ENCODE peak calls at places on chromosome 18, in eight cellular contexts. One of them, this sample, is unnamed.

GRCh38 chr18:27214831-27215230 is 29.7 kb upstream of the CHST9 start:
- DNase-seq in pancreas: no peak
- DNase-seq in tibial artery: no peak
- DNase-seq in cardiac fibroblast: no peak
- DNase-seq in foreskin fibroblast: no peak
- DNase-seq in endothelial cell of umbilical vein: no peak
- DNase-seq in endodermal cell: no peak
- DNase-seq in BJ: no peak
- DNase-seq in this sample: no peak

GRCh38 chr18:26854292-26854881 is 11.1 kb downstream of the AQP4 start:
- DNase-seq in pancreas: no peak
- DNase-seq in tibial artery: no peak
- DNase-seq in cardiac fibroblast: no peak
- DNase-seq in foreskin fibroblast: no peak
- DNase-seq in endothelial cell of umbilical vein: no peak
- DNase-seq in endodermal cell: peak; percentile 72
- DNase-seq in BJ: no peak
- DNase-seq in this sample: no peak

GRCh38 chr18:11146238-11146946 is 3.0 kb downstream of the PIEZO2 start:
- DNase-seq in pancreas: no peak
- DNase-seq in tibial artery: no peak
- DNase-seq in cardiac fibroblast: no peak
- DNase-seq in foreskin fibroblast: no peak
- DNase-seq in endothelial cell of umbilical vein: no peak
- DNase-seq in endodermal cell: peak; percentile 66
- DNase-seq in BJ: no peak
- DNase-seq in this sample: no peak

GRCh38 chr18:76656925-76657324 is 161.9 kb upstream of the ZNF516 start:
- DNase-seq in pancreas: no peak
- DNase-seq in tibial artery: no peak
- DNase-seq in cardiac fibroblast: no peak
- DNase-seq in foreskin fibroblast: no peak
- DNase-seq in endothelial cell of umbilical vein: no peak
- DNase-seq in endodermal cell: no peak
- DNase-seq in BJ: no peak
- DNase-seq in this sample: no peak

GRCh38 chr18:56085561-56085960 is 497.6 kb upstream of the TCF4 start:
- DNase-seq in pancreas: no peak
- DNase-seq in tibial artery: peak; percentile 56
- DNase-seq in cardiac fibroblast: peak; percentile 94
- DNase-seq in foreskin fibroblast: peak; percentile 55
- DNase-seq in endothelial cell of umbilical vein: no peak
- DNase-seq in endodermal cell: no peak
- DNase-seq in BJ: no peak
- DNase-seq in this sample: no peak

GRCh38 chr18:60649107-60649506 is 276.5 kb upstream of the MC4R start:
- DNase-seq in pancreas: no peak
- DNase-seq in tibial artery: no peak
- DNase-seq in cardiac fibroblast: no peak
- DNase-seq in foreskin fibroblast: no peak
- DNase-seq in endothelial cell of umbilical vein: no peak
- DNase-seq in endodermal cell: no peak
- DNase-seq in BJ: no peak
- DNase-seq in this sample: no peak

GRCh38 chr18:68983126-68983525 is 185.2 kb downstream of the CCDC102B start:
- DNase-seq in pancreas: no peak
- DNase-seq in tibial artery: no peak
- DNase-seq in cardiac fibroblast: no peak
- DNase-seq in foreskin fibroblast: no peak
- DNase-seq in endothelial cell of umbilical vein: no peak
- DNase-seq in endodermal cell: no peak
- DNase-seq in BJ: no peak
- DNase-seq in this sample: no peak

GRCh38 chr18:62018761-62019041 is 125.9 kb upstream of the RNF152 start:
- DNase-seq in pancreas: no peak
- DNase-seq in tibial artery: no peak
- DNase-seq in cardiac fibroblast: no peak
- DNase-seq in foreskin fibroblast: no peak
- DNase-seq in endothelial cell of umbilical vein: no peak
- DNase-seq in endodermal cell: no peak
- DNase-seq in BJ: no peak
- DNase-seq in this sample: no peak

GRCh38 chr18:3624818-3625716 is 175.1 kb downstream of the TGIF1 start:
- DNase-seq in pancreas: no peak
- DNase-seq in tibial artery: no peak
- DNase-seq in cardiac fibroblast: peak; percentile 99
- DNase-seq in foreskin fibroblast: peak; percentile 89
- DNase-seq in endothelial cell of umbilical vein: peak; percentile 81
- DNase-seq in endodermal cell: peak; percentile 68
- DNase-seq in BJ: peak; percentile 84
- DNase-seq in this sample: peak; percentile 96

GRCh38 chr18:23963443-23964185 is 50.9 kb upstream of the TTC39C start:
- DNase-seq in pancreas: no peak
- DNase-seq in tibial artery: no peak
- DNase-seq in cardiac fibroblast: peak; percentile 3
- DNase-seq in foreskin fibroblast: no peak
- DNase-seq in endothelial cell of umbilical vein: no peak
- DNase-seq in endodermal cell: no peak
- DNase-seq in BJ: no peak
- DNase-seq in this sample: no peak
- TF ChIP-seq CTCF in pancreas: no peak
- TF ChIP-seq CTCF in tibial artery: no peak
- TF ChIP-seq CTCF in cardiac fibroblast: no peak
- TF ChIP-seq CTCF in foreskin fibroblast: no peak
- TF ChIP-seq CTCF in endothelial cell of umbilical vein: no peak
- TF ChIP-seq CTCF in endodermal cell: no peak
- TF ChIP-seq CTCF in BJ: no peak
- TF ChIP-seq CTCF in this sample: no peak

GRCh38 chr18:48946329-48946835 is 4.4 kb downstream of the SMAD7 start:
- DNase-seq in pancreas: no peak
- DNase-seq in tibial artery: no peak
- DNase-seq in cardiac fibroblast: peak; percentile 75
- DNase-seq in foreskin fibroblast: no peak
- DNase-seq in endothelial cell of umbilical vein: peak; percentile 71
- DNase-seq in endodermal cell: no peak
- DNase-seq in BJ: no peak
- DNase-seq in this sample: no peak
- H3K4me3 ChIP-seq in pancreas: no peak overlapping the region
- H3K4me3 ChIP-seq in tibial artery: peak overlapping the region; percentile 58
- H3K4me3 ChIP-seq in cardiac fibroblast: peak overlapping the region; percentile 86
- H3K4me3 ChIP-seq in foreskin fibroblast: peak overlapping the region; percentile 85
- H3K4me3 ChIP-seq in endothelial cell of umbilical vein: no peak overlapping the region
- H3K4me3 ChIP-seq in endodermal cell: peak overlapping the region; percentile 99
- H3K4me3 ChIP-seq in BJ: peak overlapping the region; percentile 90
- H3K4me3 ChIP-seq in this sample: peak overlapping the region; percentile 91

GRCh38 chr18:902179-902718 is 2.4 kb upstream of the ADCYAP1 start:
- DNase-seq in pancreas: no peak
- DNase-seq in tibial artery: no peak
- DNase-seq in cardiac fibroblast: peak; percentile 47
- DNase-seq in foreskin fibroblast: no peak
- DNase-seq in endothelial cell of umbilical vein: peak; percentile 33
- DNase-seq in endodermal cell: peak; percentile 59
- DNase-seq in BJ: no peak
- DNase-seq in this sample: no peak
- TF ChIP-seq CTCF in pancreas: no peak
- TF ChIP-seq CTCF in tibial artery: no peak
- TF ChIP-seq CTCF in cardiac fibroblast: no peak
- TF ChIP-seq CTCF in foreskin fibroblast: peak; percentile 7
- TF ChIP-seq CTCF in endothelial cell of umbilical vein: peak; percentile 4
- TF ChIP-seq CTCF in endodermal cell: peak; percentile 50
- TF ChIP-seq CTCF in BJ: no peak
- TF ChIP-seq CTCF in this sample: peak; percentile 45

DNA sequence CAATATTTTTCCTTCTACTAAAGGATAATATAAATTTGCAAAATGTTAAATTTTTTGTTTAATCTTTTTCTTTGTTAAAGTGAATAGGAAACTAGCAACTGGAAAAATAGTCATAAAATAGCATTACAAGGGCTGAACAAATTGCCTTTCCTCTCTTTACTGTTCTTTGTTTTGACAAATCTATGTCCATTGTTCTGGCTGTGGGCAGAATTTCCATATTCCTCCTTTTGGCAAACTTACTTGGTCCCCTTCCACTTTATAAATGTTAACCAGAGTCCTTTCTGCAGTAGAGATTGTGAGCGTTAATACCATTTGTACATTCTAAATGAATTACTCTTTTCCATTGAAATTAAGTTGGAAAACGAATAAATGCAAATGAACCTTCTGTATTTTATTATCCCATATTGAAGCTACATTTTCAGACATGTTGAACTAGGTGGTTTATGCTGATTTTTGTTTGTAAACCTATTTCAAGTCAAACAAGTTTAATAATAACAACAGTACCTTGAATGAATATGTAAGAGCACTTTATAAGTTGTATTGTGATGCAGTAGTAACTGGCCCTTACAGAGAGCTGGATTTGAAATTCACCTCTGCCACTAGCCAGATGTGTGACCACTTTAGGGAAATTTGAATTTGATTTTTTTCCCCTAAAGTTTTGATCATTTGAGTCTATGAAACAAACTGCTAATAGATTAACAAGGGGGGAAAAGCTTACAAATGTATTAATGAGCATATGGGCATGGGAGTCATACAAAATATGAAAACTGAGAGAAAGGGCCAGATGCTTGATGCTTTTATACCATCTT is 3.3 kb downstream of the RNF125 start:
- DNase-seq in pancreas: no peak
- DNase-seq in tibial artery: no peak
- DNase-seq in cardiac fibroblast: no peak
- DNase-seq in foreskin fibroblast: no peak
- DNase-seq in endothelial cell of umbilical vein: peak; percentile 11
- DNase-seq in endodermal cell: no peak
- DNase-seq in BJ: no peak
- DNase-seq in this sample: no peak
- H3K4me3 ChIP-seq in pancreas: no peak overlapping the region
- H3K4me3 ChIP-seq in tibial artery: no peak overlapping the region
- H3K4me3 ChIP-seq in cardiac fibroblast: no peak overlapping the region
- H3K4me3 ChIP-seq in foreskin fibroblast: no peak overlapping the region
- H3K4me3 ChIP-seq in endothelial cell of umbilical vein: no peak overlapping the region
- H3K4me3 ChIP-seq in endodermal cell: peak overlapping the region; percentile 94
- H3K4me3 ChIP-seq in BJ: no peak overlapping the region
- H3K4me3 ChIP-seq in this sample: no peak overlapping the region

DNA sequence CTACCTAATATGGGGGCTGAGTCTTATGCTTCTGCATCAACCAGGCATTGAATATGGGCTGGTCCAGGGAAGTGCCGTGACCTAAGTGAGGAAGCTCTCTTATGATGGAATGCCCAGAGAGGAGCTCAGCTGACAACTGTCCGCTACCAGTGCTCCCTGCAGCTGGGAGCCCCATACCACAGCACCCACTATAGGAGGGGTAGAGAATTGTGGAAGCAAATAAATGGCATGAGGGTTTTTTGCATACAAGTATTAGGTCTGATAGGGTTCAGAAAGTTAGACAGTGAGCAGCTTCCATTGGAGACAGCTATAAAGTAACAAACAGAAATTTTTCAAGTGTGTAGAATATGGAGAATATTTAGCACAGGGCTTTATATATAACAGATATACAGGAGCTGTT is 4.6 kb downstream of the TIMM21 start:
- DNase-seq in pancreas: no peak
- DNase-seq in tibial artery: no peak
- DNase-seq in cardiac fibroblast: no peak
- DNase-seq in foreskin fibroblast: no peak
- DNase-seq in endothelial cell of umbilical vein: no peak
- DNase-seq in endodermal cell: no peak
- DNase-seq in BJ: no peak
- DNase-seq in this sample: no peak
- TF ChIP-seq CTCF in pancreas: no peak
- TF ChIP-seq CTCF in tibial artery: no peak
- TF ChIP-seq CTCF in cardiac fibroblast: peak; percentile 23
- TF ChIP-seq CTCF in foreskin fibroblast: no peak
- TF ChIP-seq CTCF in endothelial cell of umbilical vein: no peak
- TF ChIP-seq CTCF in endodermal cell: peak; percentile 34
- TF ChIP-seq CTCF in BJ: no peak
- TF ChIP-seq CTCF in this sample: peak; percentile 18

DNA sequence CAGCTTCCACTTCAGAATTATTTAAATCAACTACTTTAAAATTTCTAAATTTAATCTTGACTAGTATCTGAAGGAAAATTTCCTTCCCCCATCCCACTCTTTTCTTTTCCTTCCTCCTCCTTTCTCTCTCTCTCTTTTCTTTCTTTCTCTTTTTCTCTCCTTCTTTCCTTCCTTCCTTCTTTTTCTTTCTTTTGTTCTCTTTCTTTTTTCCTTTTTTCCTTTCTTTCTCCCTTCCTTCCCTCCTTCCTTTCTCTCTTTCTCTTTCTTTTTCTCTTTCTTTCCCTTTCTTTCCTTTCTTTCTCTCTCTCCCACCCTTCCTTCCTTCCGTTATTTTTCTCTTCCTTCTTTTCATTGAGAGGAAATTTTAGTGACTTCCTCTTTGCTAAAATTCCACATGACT is 132.0 kb upstream of the CDH19 start:
- DNase-seq in pancreas: no peak
- DNase-seq in tibial artery: no peak
- DNase-seq in cardiac fibroblast: no peak
- DNase-seq in foreskin fibroblast: no peak
- DNase-seq in endothelial cell of umbilical vein: no peak
- DNase-seq in endodermal cell: no peak
- DNase-seq in BJ: no peak
- DNase-seq in this sample: no peak
- H3K4me3 ChIP-seq in pancreas: no peak overlapping the region
- H3K4me3 ChIP-seq in tibial artery: no peak overlapping the region
- H3K4me3 ChIP-seq in cardiac fibroblast: no peak overlapping the region
- H3K4me3 ChIP-seq in foreskin fibroblast: no peak overlapping the region
- H3K4me3 ChIP-seq in endothelial cell of umbilical vein: no peak overlapping the region
- H3K4me3 ChIP-seq in endodermal cell: no peak overlapping the region
- H3K4me3 ChIP-seq in BJ: no peak overlapping the region
- H3K4me3 ChIP-seq in this sample: no peak overlapping the region

This sample was measured in kidney epithelial cell.